ENCODE peak calls at places on chromosomes 1 and 21, in four cellular contexts. M is IMR-90, U is heart left ventricle, J is GM12878. E is an unnamed sample.

GRCh38 chr1:75985827-75986226 is 53.6 kb upstream of the ASB17 start:
- DNase-seq in M (peak), U (no peak), J (peak), E (no peak)

GRCh38 chr1:236565530-236565929 is 38.8 kb downstream of the HEATR1 start:
- DNase-seq in M (no peak), U (no peak), J (no peak), E (no peak)

GRCh38 chr1:3943806-3944620 is 43.9 kb upstream of the C1orf174 start:
- DNase-seq in M (no peak), U (no peak), J (no peak), E (no peak)

GRCh38 chr1:183197762-183198161 is 11.7 kb downstream of the LAMC2 start:
- DNase-seq in M (no peak), U (no peak), J (no peak), E (no peak)

GRCh38 chr1:206809504-206810084 is 37.3 kb upstream of the IL10 start:
- DNase-seq in M (peak), U (no peak), J (no peak), E (peak)

GRCh38 chr1:111334169-111334568 is 43.5 kb downstream of the CHIA start:
- DNase-seq in M (peak), U (no peak), J (peak), E (peak)

GRCh38 chr1:109624215-109625010 is 4.8 kb downstream of the AMPD2 start:
- DNase-seq in M (no peak), U (peak), J (no peak), E (peak)

GRCh38 chr1:233343262-233343661 is 15.7 kb downstream of the MAP3K21 start:
- DNase-seq in M (no peak), U (no peak), J (no peak), E (no peak)

GRCh38 chr1:71950579-71950978 is 331.8 kb downstream of the NEGR1 start:
- DNase-seq in M (no peak), U (no peak), J (no peak), E (no peak)

GRCh38 chr1:181989521-181989920 is 72.0 kb downstream of the ZNF648 start:
- DNase-seq in M (no peak), U (no peak), J (no peak), E (no peak)

GRCh38 chr1:209248649-209249279 is 334.8 kb upstream of the CAMK1G start:
- DNase-seq in M (peak), U (no peak), J (peak), E (peak)

GRCh38 chr1:170831276-170831675 is 104.1 kb upstream of the MROH9 start:
- DNase-seq in M (no peak), U (no peak), J (no peak), E (no peak)

GRCh38 chr1:67869233-67869632 is 36.0 kb upstream of the GNG12 start:
- DNase-seq in M (no peak), U (no peak), J (no peak), E (no peak)

GRCh38 chr1:86503477-86504129 is 34.9 kb downstream of the CLCA1 start:
- DNase-seq in M (peak), U (peak), J (no peak), E (no peak)

GRCh38 chr1:86409416-86410021 is 13.4 kb upstream of the ODF2L start:
- DNase-seq in M (no peak), U (no peak), J (no peak), E (no peak)

GRCh38 chr1:205669341-205670142 is 10.8 kb downstream of the SLC45A3 start:
- DNase-seq in M (no peak), U (no peak), J (no peak), E (no peak)

GRCh38 chr1:94316183-94316582 is 78.8 kb upstream of the ARHGAP29 start:
- DNase-seq in M (no peak), U (no peak), J (no peak), E (no peak)

GRCh38 chr21:44804762-44805161 is 3.1 kb upstream of the UBE2G2 start:
- DNase-seq in M (no peak), U (no peak), J (no peak), E (peak)

GRCh38 chr1:208189183-208189582 is 55.0 kb downstream of the PLXNA2 start:
- DNase-seq in M (no peak), U (no peak), J (peak), E (peak)

GRCh38 chr1:9798236-9799130 is 25.3 kb downstream of the CLSTN1 start:
- DNase-seq in M (peak), U (no peak), J (no peak), E (no peak)

GRCh38 chr1:40078512-40079333 is 18.3 kb downstream of the PPT1 start:
- DNase-seq in M (peak), U (no peak), J (no peak), E (peak)

GRCh38 chr1:172442404-172442803 is 1.5 kb downstream of the PIGC start:
- DNase-seq in M (no peak), U (no peak), J (no peak), E (no peak)

GRCh38 chr1:42944207-42944928 is 14.3 kb downstream of the SLC2A1 start:
- DNase-seq in M (no peak), U (peak), J (no peak), E (no peak)

GRCh38 chr1:42942444-42942843 is 16.2 kb downstream of the SLC2A1 start:
- DNase-seq in M (no peak), U (no peak), J (no peak), E (no peak)

GRCh38 chr1:42941640-42942330 is 16.9 kb downstream of the SLC2A1 start:
- DNase-seq in M (peak), U (peak), J (no peak), E (peak)

GRCh38 chr1:42943728-42944127 is 14.9 kb downstream of the SLC2A1 start:
- DNase-seq in M (no peak), U (no peak), J (no peak), E (no peak)

DNA sequence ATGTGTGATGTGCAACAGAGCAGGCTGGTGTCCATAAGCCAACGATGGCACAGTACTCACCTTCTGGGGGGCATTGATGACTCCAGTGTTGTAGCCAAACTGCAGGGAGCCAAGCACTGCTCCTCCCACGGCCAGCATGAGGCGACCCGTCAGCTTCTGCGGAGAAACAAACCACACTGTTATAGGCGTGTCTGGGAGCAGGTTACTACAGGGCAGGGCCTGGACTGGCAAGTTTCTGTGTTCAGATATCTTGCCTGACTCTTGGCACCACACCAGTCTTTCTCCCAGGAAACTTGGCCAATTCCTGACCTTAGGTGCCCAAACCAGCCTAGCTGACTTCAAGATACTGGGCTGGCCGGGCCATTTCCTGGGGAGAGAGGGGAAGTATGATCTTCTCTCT is 15.5 kb downstream of the SLC2A1 start:
- DNase-seq in M (no peak), U (no peak), J (no peak), E (no peak)
- H3K4me3 ChIP-seq in M (no peak), U (no peak), J (no peak), E (no peak)

GRCh38 chr21:43619856-43620255 is 39.4 kb downstream of the HSF2BP start:
- DNase-seq in M (no peak), U (no peak), J (no peak), E (no peak)
- TF ChIP-seq CTCF in M (peak), U (no peak), J (no peak), E (peak)

GRCh38 chr1:200346744-200347143 is 63.1 kb downstream of the ZNF281 start:
- DNase-seq in M (peak), U (no peak), J (no peak), E (no peak)

GRCh38 chr1:200354243-200354642 is 55.6 kb downstream of the ZNF281 start:
- DNase-seq in M (no peak), U (no peak), J (peak), E (no peak)

GRCh38 chr1:200355815-200356214 is 54.0 kb downstream of the ZNF281 start:
- DNase-seq in M (no peak), U (no peak), J (no peak), E (no peak)

GRCh38 chr1:200353232-200353631 is 56.6 kb downstream of the ZNF281 start:
- DNase-seq in M (no peak), U (no peak), J (no peak), E (no peak)

GRCh38 chr1:200351826-200352549 is 57.8 kb downstream of the ZNF281 start:
- DNase-seq in M (peak), U (no peak), J (no peak), E (no peak)
- H3K4me3 ChIP-seq in M (peak), U (no peak), J (no peak), E (no peak)

GRCh38 chr21:27759091-27759659 is 792.3 kb upstream of the ADAMTS5 start:
- DNase-seq in M (no peak), U (peak), J (no peak), E (peak)
- TF ChIP-seq CTCF in M (peak), U (peak), J (no peak), E (peak)

GRCh38 chr1:31795801-31796621 is 19.8 kb downstream of the SPOCD1 start:
- DNase-seq in M (peak), U (no peak), J (no peak), E (peak)
- H3K4me3 ChIP-seq in M (peak), U (no peak), J (no peak), E (no peak)

E was measured in BE2C.